ENCODE peak calls at places on chromosomes 1 and 21, in ten cellular contexts. B is stomach, N is spleen, V is H1, C is transverse colon, A is prostate gland, P is K562, Z is endothelial cell of umbilical vein, E is sigmoid colon, L is HCT116. G is an unnamed sample.

GRCh38 chr1:181089777-181090505 is 1.4 kb downstream of the IER5 start:
- DNase-seq in B (peak), N (peak), V (no peak), C (peak), A (peak), P (peak), Z (peak), E (peak), L (no peak), G (no peak)

GRCh38 chr1:7885513-7886298 is 32.8 kb upstream of the UTS2 start:
- DNase-seq in B (peak), N (no peak), V (peak), C (peak), A (no peak), P (peak), Z (no peak), E (no peak), L (peak), G (no peak)

GRCh38 chr21:15848632-15849031 is 118.8 kb downstream of the USP25 start:
- DNase-seq in B (no peak), N (no peak), V (no peak), C (no peak), A (no peak), P (no peak), Z (peak), E (no peak), L (no peak), G (no peak)

GRCh38 chr1:243407284-243408018 is 151.6 kb downstream of the SDCCAG8 start:
- DNase-seq in B (no peak), N (no peak), V (no peak), C (no peak), A (no peak), P (no peak), Z (peak), E (no peak), L (no peak), G (no peak)

GRCh38 chr1:22976461-22977243 is 4.0 kb upstream of the LACTBL1 start:
- DNase-seq in B (peak), N (peak), V (peak), C (peak), A (peak), P (peak), Z (peak), E (peak), L (peak), G (peak)

GRCh38 chr1:243597383-243597782 is 252.7 kb downstream of the AKT3 start:
- DNase-seq in B (no peak), N (no peak), V (no peak), C (no peak), A (no peak), P (no peak), Z (no peak), E (no peak), L (no peak), G (no peak)

GRCh38 chr1:68228833-68229232 is 3.5 kb downstream of the WLS start:
- DNase-seq in B (no peak), N (no peak), V (no peak), C (no peak), A (no peak), P (no peak), Z (peak), E (no peak), L (no peak), G (no peak)

GRCh38 chr1:32215629-32216505 is 6.3 kb downstream of the TMEM234 start:
- DNase-seq in B (peak), N (no peak), V (no peak), C (peak), A (peak), P (peak), Z (peak), E (no peak), L (peak), G (peak)

GRCh38 chr1:154489863-154490262 is 12.2 kb upstream of the TDRD10 start:
- DNase-seq in B (no peak), N (no peak), V (no peak), C (no peak), A (no peak), P (no peak), Z (peak), E (no peak), L (no peak), G (no peak)

GRCh38 chr1:107795994-107796393 is 169.0 kb downstream of the VAV3 start:
- DNase-seq in B (no peak), N (no peak), V (no peak), C (no peak), A (no peak), P (no peak), Z (no peak), E (no peak), L (no peak), G (no peak)

GRCh38 chr1:17791055-17791390 is 35.9 kb downstream of the ACTL8 start:
- DNase-seq in B (no peak), N (no peak), V (no peak), C (no peak), A (no peak), P (no peak), Z (no peak), E (no peak), L (no peak), G (no peak)

GRCh38 chr1:116413414-116413813 is 40.4 kb downstream of the ATP1A1 start:
- DNase-seq in B (no peak), N (no peak), V (no peak), C (no peak), A (no peak), P (no peak), Z (no peak), E (no peak), L (no peak), G (no peak)

GRCh38 chr1:108502138-108502537 is 52.0 kb downstream of the NBPF6 start:
- DNase-seq in B (no peak), N (no peak), V (no peak), C (no peak), A (no peak), P (no peak), Z (no peak), E (no peak), L (no peak), G (no peak)

GRCh38 chr1:244394851-244395765 is 56.6 kb downstream of the ADSS2 start:
- DNase-seq in B (no peak), N (no peak), V (no peak), C (no peak), A (no peak), P (no peak), Z (no peak), E (no peak), L (no peak), G (no peak)

GRCh38 chr1:205066221-205066818 is 17.9 kb downstream of the TMEM81 start:
- DNase-seq in B (no peak), N (peak), V (no peak), C (no peak), A (no peak), P (peak), Z (no peak), E (peak), L (peak), G (no peak)

GRCh38 chr1:181014431-181015257 is 8.0 kb downstream of the STX6 start:
- DNase-seq in B (no peak), N (no peak), V (no peak), C (no peak), A (no peak), P (no peak), Z (no peak), E (no peak), L (no peak), G (peak)

GRCh38 chr1:239677362-239677761 is 291.0 kb downstream of the CHRM3 start:
- DNase-seq in B (no peak), N (no peak), V (no peak), C (no peak), A (no peak), P (no peak), Z (no peak), E (no peak), L (no peak), G (no peak)

GRCh38 chr1:9858293-9859035 is 34.7 kb upstream of the CLSTN1 start:
- DNase-seq in B (no peak), N (no peak), V (no peak), C (no peak), A (no peak), P (no peak), Z (no peak), E (no peak), L (no peak), G (no peak)

GRCh38 chr1:217333939-217334338 is 297.0 kb downstream of the GPATCH2 start:
- DNase-seq in B (no peak), N (no peak), V (peak), C (peak), A (no peak), P (peak), Z (no peak), E (no peak), L (peak), G (peak)

GRCh38 chr1:224894915-224895314 is 34.6 kb upstream of the DNAH14 start:
- DNase-seq in B (no peak), N (no peak), V (no peak), C (no peak), A (no peak), P (peak), Z (no peak), E (no peak), L (peak), G (no peak)

GRCh38 chr1:30083800-30084464 is 639.5 kb downstream of the MATN1 start:
- DNase-seq in B (no peak), N (no peak), V (no peak), C (no peak), A (no peak), P (no peak), Z (peak), E (no peak), L (no peak), G (no peak)

GRCh38 chr1:92123868-92124267 is 43.7 kb downstream of the BTBD8 start:
- DNase-seq in B (no peak), N (no peak), V (no peak), C (no peak), A (no peak), P (no peak), Z (no peak), E (no peak), L (no peak), G (no peak)

GRCh38 chr1:221998781-221999180 is 256.9 kb upstream of the DUSP10 start:
- DNase-seq in B (no peak), N (no peak), V (no peak), C (no peak), A (no peak), P (no peak), Z (no peak), E (no peak), L (no peak), G (no peak)

GRCh38 chr1:224565186-224565585 is 50.9 kb upstream of the CNIH3 start:
- DNase-seq in B (no peak), N (no peak), V (no peak), C (no peak), A (no peak), P (no peak), Z (peak), E (no peak), L (peak), G (peak)

GRCh38 chr1:40952744-40953315 is 26.7 kb upstream of the CTPS1 start:
- DNase-seq in B (no peak), N (no peak), V (no peak), C (no peak), A (no peak), P (no peak), Z (no peak), E (no peak), L (no peak), G (no peak)

GRCh38 chr21:39885119-39885848 is 18.0 kb downstream of the PCP4 start:
- DNase-seq in B (no peak), N (no peak), V (no peak), C (peak), A (no peak), P (no peak), Z (no peak), E (peak), L (no peak), G (no peak)

GRCh38 chr1:14761754-14762153 is 163.3 kb downstream of the KAZN start:
- DNase-seq in B (no peak), N (no peak), V (no peak), C (no peak), A (no peak), P (no peak), Z (no peak), E (no peak), L (no peak), G (no peak)

GRCh38 chr1:229839800-229840199 is 213.8 kb downstream of the URB2 start:
- DNase-seq in B (no peak), N (no peak), V (no peak), C (no peak), A (no peak), P (no peak), Z (no peak), E (no peak), L (no peak), G (no peak)

GRCh38 chr1:42743302-42744029 is 3.4 kb upstream of the CLDN19 start:
- DNase-seq in B (no peak), N (no peak), V (no peak), C (no peak), A (peak), P (no peak), Z (no peak), E (no peak), L (no peak), G (no peak)

GRCh38 chr1:234960722-234961467 is 167.7 kb downstream of the TOMM20 start:
- DNase-seq in B (peak), N (no peak), V (no peak), C (peak), A (peak), P (peak), Z (peak), E (peak), L (no peak), G (no peak)

GRCh38 chr1:215777370-215777925 is 210.3 kb downstream of the KCTD3 start:
- DNase-seq in B (no peak), N (no peak), V (no peak), C (no peak), A (no peak), P (no peak), Z (no peak), E (no peak), L (no peak), G (no peak)

DNA sequence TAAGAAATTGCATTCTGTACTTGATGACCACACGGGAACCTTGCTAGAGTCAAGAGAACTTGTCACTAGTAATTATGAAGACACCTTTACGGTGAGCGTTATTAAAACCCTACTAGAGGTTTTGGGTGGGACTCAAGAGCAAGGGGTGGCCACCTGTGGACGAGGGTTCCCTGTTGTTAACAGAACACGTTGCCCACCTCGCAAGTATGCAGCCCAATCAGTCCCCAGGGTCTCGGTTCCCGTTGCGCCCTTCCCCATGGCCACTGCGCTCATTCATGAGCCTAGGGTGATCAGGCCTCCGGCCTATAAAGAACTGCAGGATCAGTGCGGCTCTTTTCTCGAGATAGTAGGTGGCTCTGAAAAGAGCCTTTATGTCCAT is 30.2 kb upstream of the RNF187 start:
- DNase-seq in B (no peak), N (no peak), V (no peak), C (no peak), A (no peak), P (peak), Z (no peak), E (no peak), L (no peak), G (no peak)
- TF ChIP-seq POLR2AphosphoS5 in B (no peak), N (no peak), V (no peak), C (no peak), A (no peak), P (no peak), Z (no peak), E (no peak), L (no peak), G (no peak)

GRCh38 chr1:184879876-184880275 is 94.4 kb downstream of the NIBAN1 start:
- DNase-seq in B (no peak), N (no peak), V (no peak), C (no peak), A (no peak), P (no peak), Z (no peak), E (no peak), L (no peak), G (no peak)

GRCh38 chr1:184881941-184882648 is 92.2 kb downstream of the NIBAN1 start:
- DNase-seq in B (no peak), N (no peak), V (no peak), C (no peak), A (no peak), P (no peak), Z (no peak), E (no peak), L (no peak), G (peak)

GRCh38 chr1:184878602-184879001 is 95.7 kb downstream of the NIBAN1 start:
- DNase-seq in B (no peak), N (no peak), V (no peak), C (no peak), A (no peak), P (no peak), Z (no peak), E (no peak), L (no peak), G (no peak)

GRCh38 chr1:184883304-184883815 is 90.9 kb downstream of the NIBAN1 start:
- DNase-seq in B (no peak), N (no peak), V (no peak), C (no peak), A (no peak), P (no peak), Z (no peak), E (no peak), L (no peak), G (no peak)

DNA sequence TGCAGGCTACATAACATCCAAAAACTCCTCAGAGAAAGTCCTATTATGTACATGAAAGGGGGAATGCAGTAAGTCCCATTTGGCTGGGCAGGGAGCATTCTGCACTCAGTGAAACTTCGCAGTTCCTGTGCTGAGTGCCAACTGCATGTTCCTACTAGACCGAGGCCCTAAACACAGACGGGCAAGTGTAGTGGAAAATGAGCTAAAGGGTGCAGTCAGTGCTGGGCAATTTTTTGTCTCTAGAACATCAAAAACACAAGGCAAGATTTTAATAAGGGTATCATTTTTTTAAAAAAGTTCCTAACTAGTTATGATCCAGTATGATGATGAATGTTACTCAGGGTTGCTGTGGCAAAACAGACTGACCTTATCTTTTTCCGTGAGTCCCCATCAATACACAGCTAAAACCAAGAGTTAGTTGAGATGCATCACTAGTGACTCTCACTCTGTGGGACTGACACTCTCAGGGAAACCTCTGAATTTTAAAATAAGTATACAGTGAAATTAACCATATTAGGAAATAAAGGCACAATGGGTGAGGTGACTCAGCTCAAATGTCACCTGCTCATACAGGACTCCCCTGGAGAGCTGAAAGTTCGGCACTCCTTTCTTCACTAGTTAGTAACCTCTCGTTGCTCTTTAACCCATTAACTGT is 91.5 kb downstream of the NIBAN1 start:
- DNase-seq in B (peak), N (no peak), V (peak), C (peak), A (peak), P (no peak), Z (no peak), E (peak), L (no peak), G (no peak)
- H3K4me3 ChIP-seq in B (no peak), N (no peak), V (no peak), C (no peak), A (no peak), P (no peak), Z (no peak), E (no peak), L (no peak), G (no peak)

GRCh38 chr1:183609313-183609712 is 19.1 kb upstream of the NCF2 start:
- DNase-seq in B (peak), N (no peak), V (no peak), C (peak), A (no peak), P (peak), Z (peak), E (peak), L (no peak), G (peak)
- TF ChIP-seq CTCF in B (no peak), N (peak), V (no peak), C (peak), A (peak), P (peak), Z (peak), E (peak), L (peak), G (peak)

DNA sequence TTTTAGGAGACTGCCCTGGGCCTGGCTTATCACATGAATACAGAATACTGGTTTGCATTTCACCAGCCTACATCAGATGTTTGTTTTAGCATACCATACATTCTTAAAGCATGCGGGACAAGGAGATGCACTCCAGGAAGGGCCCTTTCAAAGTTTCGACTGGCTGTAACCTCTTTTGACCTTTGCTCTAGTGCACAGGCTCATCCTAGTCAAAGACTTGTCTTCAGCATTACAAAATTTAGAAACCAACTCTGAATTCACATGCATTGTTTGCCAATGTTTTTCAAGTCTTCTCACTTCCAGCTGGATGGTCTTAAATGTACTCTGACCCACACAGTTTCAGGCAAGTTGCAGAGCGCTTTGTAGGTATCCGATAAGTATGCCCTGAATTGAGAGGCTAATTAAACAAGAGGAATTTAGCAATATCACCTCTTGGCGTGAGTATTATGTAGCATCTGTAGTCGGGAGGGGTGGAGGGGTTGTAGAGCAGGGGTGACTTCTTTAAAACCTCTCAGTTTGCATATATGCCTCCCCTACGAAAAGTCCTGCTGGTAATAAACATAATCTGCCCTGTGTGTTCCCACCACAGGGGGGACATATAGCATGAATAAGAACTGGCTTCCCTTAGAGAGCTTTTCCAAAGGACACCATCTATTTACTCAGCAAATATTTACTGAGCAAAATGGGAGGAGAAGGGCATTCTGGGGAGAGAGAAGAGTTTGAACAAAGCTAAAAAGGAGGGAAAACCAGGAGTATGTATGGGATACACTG is 24.4 kb upstream of the AHCYL1 start:
- DNase-seq in B (no peak), N (no peak), V (no peak), C (no peak), A (no peak), P (no peak), Z (no peak), E (no peak), L (no peak), G (no peak)
- TF ChIP-seq POLR2AphosphoS5 in B (no peak), N (no peak), V (no peak), C (no peak), A (no peak), P (no peak), Z (no peak), E (no peak), L (no peak), G (no peak)

DNA sequence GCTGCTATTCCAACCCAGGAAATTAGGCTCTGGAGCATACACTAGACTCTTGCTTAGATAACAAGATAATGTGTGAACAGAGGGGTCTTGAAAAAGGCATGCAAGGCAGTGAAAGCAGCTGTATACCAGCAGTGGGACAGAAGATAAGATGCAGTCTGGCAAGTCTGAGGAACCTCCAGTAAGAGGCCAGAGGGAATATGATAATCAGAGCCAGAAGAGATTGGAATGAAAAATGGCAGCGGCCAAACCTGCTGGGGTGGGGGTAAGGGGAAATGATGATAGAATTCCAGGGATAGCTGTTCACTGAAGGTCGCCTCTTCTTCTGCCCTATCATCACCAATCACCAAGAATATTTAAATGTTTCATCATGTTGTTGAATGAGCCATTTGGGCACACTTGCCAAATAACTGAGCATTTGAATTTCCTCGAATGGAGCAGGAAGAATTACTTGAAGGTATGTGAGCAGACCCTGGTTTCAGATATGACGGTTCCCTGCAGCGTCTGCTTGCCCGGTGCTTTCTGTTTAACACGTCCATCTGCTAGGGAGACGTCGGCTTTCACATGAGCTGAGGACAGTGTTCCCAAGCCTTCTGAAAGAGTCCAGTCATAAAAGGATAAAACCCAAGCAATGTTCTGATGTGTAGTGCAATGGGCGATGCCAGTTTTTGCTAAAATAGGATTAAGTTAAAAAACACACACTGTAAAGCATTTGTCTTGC is 173.3 kb downstream of the RWDD3 start:
- DNase-seq in B (no peak), N (no peak), V (no peak), C (no peak), A (no peak), P (no peak), Z (no peak), E (no peak), L (no peak), G (no peak)
- H3K4me3 ChIP-seq in B (no peak), N (no peak), V (no peak), C (no peak), A (no peak), P (no peak), Z (no peak), E (no peak), L (no peak), G (no peak)

GRCh38 chr21:37564341-37564923 is 197.9 kb downstream of the DYRK1A start:
- DNase-seq in B (peak), N (peak), V (no peak), C (peak), A (peak), P (peak), Z (peak), E (peak), L (peak), G (peak)
- TF ChIP-seq CTCF in B (no peak), N (no peak), V (no peak), C (no peak), A (peak), P (peak), Z (no peak), E (no peak), L (no peak), G (no peak)